ENCODE peak calls at places on chromosomes 1 and 21, in seven cellular contexts. U, O, R, E, K, Y and S are unnamed samples. For H3K4me1, the result is how much of the 10 kb centered on the place peaks cover.

GRCh38 chr1:248847181-248847955 is 9.3 kb downstream of the ZNF672 start:
- DNase-seq in R (no peak), K (no peak), O (no peak), Y (no peak), U (no peak), E (no peak), S (no peak)

GRCh38 chr1:21919520-21919919 is 17.6 kb downstream of the HSPG2 start:
- DNase-seq in O (peak), Y (no peak), U (no peak), E (no peak), K (peak), R (no peak), S (no peak)

GRCh38 chr1:10324627-10325026 is 74.2 kb upstream of the PGD start:
- DNase-seq in U (no peak), Y (no peak), R (no peak), K (no peak), E (no peak), O (no peak), S (no peak)

GRCh38 chr1:34639701-34640100 is 115.1 kb upstream of the GJB5 start:
- DNase-seq in K (no peak), O (no peak), E (no peak), R (no peak), U (no peak), Y (peak), S (no peak)

GRCh38 chr1:85617582-85618237 is 37.1 kb downstream of the CCN1 start:
- DNase-seq in K (no peak), O (peak), Y (no peak), E (no peak), R (no peak), U (no peak), S (no peak)

GRCh38 chr1:68049941-68050878 is at the start of gene DIRAS3:
- DNase-seq in E (peak), R (no peak), O (peak), U (peak), K (peak), Y (no peak), S (peak)

GRCh38 chr1:222420621-222421020 is 127.3 kb downstream of the HHIPL2 start:
- DNase-seq in E (no peak), O (no peak), R (no peak), K (no peak), Y (no peak), U (no peak), S (no peak)

GRCh38 chr1:187641015-187641414 is 812.3 kb downstream of the PLA2G4A start:
- DNase-seq in E (no peak), R (no peak), K (no peak), O (no peak), U (no peak), Y (peak), S (no peak)

GRCh38 chr1:164780863-164781262 is 221.9 kb downstream of the PBX1 start:
- DNase-seq in K (peak), E (peak), R (no peak), O (peak), Y (no peak), U (no peak), S (no peak)

GRCh38 chr1:115706774-115707425 is 61.6 kb downstream of the CASQ2 start:
- DNase-seq in R (peak), Y (no peak), O (peak), E (no peak), U (no peak), K (no peak), S (no peak)

GRCh38 chr21:46161180-46161799 is 5.9 kb upstream of the FTCD start:
- DNase-seq in R (no peak), Y (peak), E (no peak), O (no peak), K (no peak), U (peak), S (no peak)

GRCh38 chr1:36183309-36183856 is 27.4 kb downstream of the MAP7D1 start:
- DNase-seq in K (peak), O (no peak), E (no peak), Y (no peak), R (no peak), U (no peak), S (no peak)

GRCh38 chr1:54643736-54644135 is 2.1 kb downstream of the MROH7 start:
- DNase-seq in E (no peak), U (no peak), O (no peak), Y (no peak), R (no peak), K (no peak), S (no peak)

GRCh38 chr1:91381844-91382243 is 22.8 kb downstream of the HFM1 start:
- DNase-seq in Y (no peak), K (no peak), U (no peak), O (peak), R (no peak), E (no peak), S (no peak)

GRCh38 chr1:30881266-30882181 is 27.0 kb downstream of the SDC3 start:
- DNase-seq in O (no peak), Y (peak), K (no peak), E (no peak), R (no peak), U (no peak), S (no peak)

GRCh38 chr1:237201155-237201554 is 159.2 kb downstream of the RYR2 start:
- DNase-seq in R (no peak), O (no peak), E (no peak), U (no peak), K (no peak), Y (no peak), S (no peak)

GRCh38 chr1:18612088-18612487 is 18.6 kb upstream of the PAX7 start:
- DNase-seq in Y (no peak), U (no peak), R (no peak), E (no peak), O (no peak), K (no peak), S (no peak)

GRCh38 chr1:22313321-22313720 is 138.3 kb upstream of the ZBTB40 start:
- DNase-seq in O (no peak), K (no peak), U (no peak), R (no peak), E (no peak), Y (no peak), S (no peak)

GRCh38 chr21:28207776-28208175 is 784.9 kb downstream of the LTN1 start:
- DNase-seq in E (no peak), Y (peak), U (no peak), O (peak), K (no peak), R (no peak), S (no peak)

GRCh38 chr1:37519613-37520012 is 5.0 kb upstream of the MEAF6 start:
- DNase-seq in K (no peak), E (no peak), U (no peak), O (no peak), Y (no peak), R (no peak), S (no peak)

GRCh38 chr1:52571783-52572182 is 18.9 kb upstream of the TUT4 start:
- DNase-seq in U (no peak), O (peak), Y (peak), R (peak), E (no peak), K (no peak), S (no peak)

GRCh38 chr1:151009206-151009587 is 948 bp downstream of the PRUNE1 start:
- DNase-seq in O (peak), Y (no peak), E (no peak), U (no peak), R (no peak), K (no peak), S (no peak)

GRCh38 chr1:231611111-231611510 is 15.5 kb upstream of the DISC1 start:
- DNase-seq in U (no peak), O (no peak), E (no peak), R (no peak), K (no peak), Y (no peak), S (no peak)

GRCh38 chr1:212237651-212238050 is 47.6 kb upstream of the PPP2R5A start:
- DNase-seq in U (no peak), K (peak), Y (no peak), E (no peak), O (no peak), R (no peak), S (no peak)

GRCh38 chr1:205410581-205411298 is 11.1 kb downstream of the LEMD1 start:
- DNase-seq in E (no peak), K (no peak), U (no peak), O (no peak), R (no peak), Y (no peak), S (no peak)

GRCh38 chr1:28601696-28602095 is 9.6 kb downstream of the RAB42 start:
- DNase-seq in K (no peak), O (peak), U (no peak), Y (no peak), R (peak), E (no peak), S (no peak)

GRCh38 chr1:45187735-45188134 is 18.7 kb downstream of the ZSWIM5 start:
- DNase-seq in Y (no peak), K (no peak), O (peak), E (no peak), U (no peak), R (no peak), S (no peak)

GRCh38 chr1:47612816-47613215 is 175.0 kb downstream of the FOXD2 start:
- DNase-seq in U (no peak), Y (no peak), K (no peak), R (no peak), O (no peak), E (no peak), S (no peak)

GRCh38 chr1:204509186-204509635 is 7.0 kb upstream of the MDM4 start:
- DNase-seq in U (no peak), E (no peak), R (no peak), K (no peak), O (no peak), Y (no peak), S (no peak)

GRCh38 chr1:184661801-184662200 is 92.9 kb downstream of the EDEM3 start:
- DNase-seq in E (no peak), K (no peak), O (no peak), R (no peak), U (no peak), Y (no peak), S (no peak)

GRCh38 chr21:44438531-44439210 is 16.6 kb upstream of the LRRC3 start:
- DNase-seq in U (no peak), R (no peak), K (peak), Y (no peak), O (no peak), E (peak), S (peak)
- TF ChIP-seq CTCF in U (no peak), R (no peak), K (no peak), Y (no peak), O (no peak), E (no peak), S (no peak)

DNA sequence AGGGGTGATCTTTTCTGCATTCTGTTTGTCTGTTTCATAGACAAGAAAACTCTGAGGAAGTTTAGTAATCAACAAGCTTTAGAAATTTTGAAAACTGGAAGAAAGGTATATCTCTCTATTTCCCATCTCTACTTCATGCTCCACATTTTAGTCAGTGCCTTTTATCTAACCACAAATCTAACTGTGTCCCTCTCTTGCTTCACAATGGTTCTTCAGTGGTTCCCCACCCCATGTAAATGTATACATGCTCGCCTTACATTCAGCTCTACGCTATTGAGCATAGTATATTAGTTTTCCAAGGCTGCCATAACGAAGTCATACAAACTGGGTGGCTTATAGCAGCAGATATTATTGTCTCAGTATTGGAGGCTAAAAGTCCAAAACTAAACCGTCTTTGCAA is 14.4 kb upstream of the SAMSN1 start:
- DNase-seq in R (no peak), U (no peak), E (no peak), Y (no peak), O (no peak), K (no peak), S (no peak)
- H3K4me1 ChIP-seq in R (under half), U (under half), E (under half), Y (under half), O (under half), K (under half), S (under half)

DNA sequence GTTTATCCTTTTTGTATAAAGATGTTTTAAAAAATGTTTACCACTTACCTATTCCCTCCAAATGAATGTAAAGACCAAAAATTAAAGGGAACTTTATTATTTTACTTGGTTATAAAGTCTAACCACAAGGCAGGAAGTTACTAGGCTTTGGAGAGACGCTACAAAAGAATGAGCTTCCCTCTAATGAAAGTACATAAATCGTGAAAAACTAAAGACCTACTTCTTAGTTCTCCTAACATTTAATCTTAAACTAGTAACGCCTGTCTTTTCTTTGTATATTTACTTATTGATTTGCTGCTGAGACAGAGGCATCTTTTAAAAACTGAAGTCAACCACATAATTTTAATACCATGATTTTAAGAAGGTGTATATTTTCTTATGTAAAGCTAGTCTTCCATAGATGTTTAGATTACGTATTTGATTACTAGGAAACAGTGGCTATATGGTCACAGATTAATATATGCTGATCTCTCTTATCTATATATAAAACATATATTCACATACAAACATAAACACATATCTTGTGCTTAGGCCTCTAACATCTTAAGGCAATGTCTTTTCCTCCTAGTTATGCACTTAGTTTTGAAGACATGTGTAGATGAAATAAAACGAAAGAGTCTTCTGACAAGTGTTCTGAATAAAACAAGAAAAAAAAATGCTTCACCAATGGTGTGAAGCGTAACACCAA is 466.9 kb downstream of the USP25 start:
- DNase-seq in O (no peak), K (no peak), E (no peak), Y (no peak), R (no peak), U (no peak), S (no peak)
- H3K4me3 ChIP-seq in O (no peak), K (no peak), E (peak), Y (no peak), R (no peak), U (peak), S (no peak)

GRCh38 chr21:40842197-40842552 is 4.8 kb downstream of the DSCAM start:
- DNase-seq in U (no peak), E (no peak), K (no peak), R (no peak), O (no peak), Y (no peak), S (no peak)

GRCh38 chr21:40837456-40837855 is 9.5 kb downstream of the DSCAM start:
- DNase-seq in K (no peak), U (no peak), E (no peak), O (no peak), Y (no peak), R (no peak), S (no peak)

GRCh38 chr21:40841524-40842196 is 5.3 kb downstream of the DSCAM start:
- DNase-seq in R (no peak), O (no peak), K (peak), U (no peak), Y (peak), E (peak), S (peak)

GRCh38 chr21:40840441-40840840 is 6.5 kb downstream of the DSCAM start:
- DNase-seq in U (no peak), R (no peak), E (no peak), Y (no peak), O (no peak), K (no peak), S (no peak)

DNA sequence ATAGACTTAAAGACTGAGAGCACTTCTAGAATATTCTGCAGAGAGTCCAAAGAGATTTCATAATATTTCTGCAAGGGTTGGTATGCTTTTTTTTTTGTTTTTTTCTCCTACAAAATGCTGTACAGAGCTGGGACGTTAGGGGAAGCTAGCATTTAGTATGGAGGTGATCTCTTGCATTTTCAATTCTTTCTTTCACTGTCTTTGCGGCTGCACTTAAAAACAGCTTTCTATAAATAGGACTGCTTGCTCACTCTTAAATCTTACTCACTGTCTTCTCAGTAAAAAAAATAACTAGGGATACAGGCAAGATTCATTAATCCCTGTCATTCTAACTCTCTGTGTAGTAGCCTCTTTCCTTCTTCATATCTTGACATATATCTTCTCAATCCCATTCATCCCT is 7.4 kb downstream of the DSCAM start:
- DNase-seq in R (no peak), K (no peak), U (no peak), E (no peak), O (no peak), Y (no peak), S (no peak)
- TF ChIP-seq CTCF in R (no peak), K (no peak), U (no peak), E (no peak), O (no peak), Y (no peak), S (no peak)

DNA sequence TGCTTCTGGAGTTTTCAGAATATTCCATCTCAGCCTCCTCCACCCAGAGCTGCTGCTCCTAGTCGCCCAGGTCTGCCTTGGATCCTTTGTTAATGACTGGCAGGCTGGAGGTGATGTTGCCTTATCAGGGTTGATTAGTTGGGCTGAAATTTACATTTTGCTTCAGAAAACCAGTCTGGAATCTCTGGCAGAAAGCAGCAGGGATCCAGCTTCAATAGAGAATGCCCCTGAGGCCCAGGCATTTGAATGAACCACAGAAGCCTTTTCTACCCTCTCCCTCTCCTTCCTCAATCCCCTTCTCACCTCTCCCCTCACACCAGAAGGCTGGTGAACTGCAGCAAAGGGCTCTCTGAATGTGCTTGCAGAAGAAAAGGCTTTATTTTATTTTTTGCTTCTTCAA is 83.2 kb downstream of the PLXNA2 start:
- DNase-seq in K (no peak), R (no peak), O (no peak), E (no peak), U (no peak), Y (no peak), S (no peak)
- H3K4me1 ChIP-seq in K (under half), R (under half), O (under half), E (half or more), U (under half), Y (half or more), S (under half)

GRCh38 chr1:109474697-109475096 is 8.4 kb downstream of the SYPL2 start:
- DNase-seq in U (no peak), R (no peak), K (no peak), E (no peak), Y (no peak), O (no peak), S (no peak)
- H3K4me3 ChIP-seq in U (no peak), R (no peak), K (no peak), E (no peak), Y (no peak), O (no peak), S (no peak)